ENCODE peak calls at places on chromosome 13, in five cellular contexts. V is IMR-90, I is AG04450, K is foreskin keratinocyte, E is left ventricle myocardium inferior. N is an unnamed sample.

GRCh38 chr13:99974939-99975561 is 3.5 kb upstream of the ZIC5 start:
- DNase-seq in K (no peak), E (no peak), V (no peak), I (no peak), N (no peak)

GRCh38 chr13:111929036-111929616 is 137.8 kb upstream of the SOX1 start:
- DNase-seq in I (no peak), V (no peak), E (no peak), K (no peak), N (peak; percentile 66)

GRCh38 chr13:38262211-38262610 is 87.4 kb upstream of the UFM1 start:
- DNase-seq in I (no peak), V (no peak), K (no peak), E (no peak), N (no peak)

GRCh38 chr13:74444161-74444571 is 310.0 kb upstream of the KLF12 start:
- DNase-seq in V (no peak), E (no peak), I (no peak), K (peak; percentile 96), N (no peak)

GRCh38 chr13:76380436-76381065 is 505.7 kb downstream of the KCTD12 start:
- DNase-seq in V (peak; percentile 0), E (no peak), I (no peak), K (peak; percentile 26), N (no peak)

GRCh38 chr13:51148952-51149573 is 38.0 kb upstream of the C13orf42 start:
- DNase-seq in V (peak; percentile 45), I (peak; percentile 8), K (peak; percentile 26), E (no peak), N (no peak)

GRCh38 chr13:20054586-20054985 is 96.1 kb downstream of the ZMYM2 start:
- DNase-seq in K (no peak), V (no peak), I (no peak), E (no peak), N (no peak)

GRCh38 chr13:48570225-48570828 is 37.4 kb upstream of the RCBTB2 start:
- DNase-seq in V (no peak), K (no peak), I (no peak), E (no peak), N (no peak)

GRCh38 chr13:98749501-98749900 is 3.0 kb downstream of the SLC15A1 start:
- DNase-seq in E (no peak), V (peak; percentile 60), I (no peak), K (no peak), N (no peak)

GRCh38 chr13:26213982-26214381 is 8.1 kb downstream of the RNF6 start:
- DNase-seq in K (no peak), I (no peak), V (no peak), E (no peak), N (no peak)

GRCh38 chr13:25699600-25699999 is 327.8 kb downstream of the ATP8A2 start:
- DNase-seq in I (no peak), E (no peak), V (no peak), K (no peak), N (no peak)

GRCh38 chr13:101575591-101575990 is 123.1 kb downstream of the ITGBL1 start:
- DNase-seq in V (no peak), I (no peak), K (no peak), E (no peak), N (no peak)

GRCh38 chr13:25267715-25268114 is 19.6 kb downstream of the MTMR6 start:
- DNase-seq in I (no peak), K (no peak), E (no peak), V (peak; percentile 26), N (no peak)

GRCh38 chr13:67632590-67632989 is 402.5 kb upstream of the PCDH9 start:
- DNase-seq in V (peak; percentile 16), K (no peak), E (no peak), I (no peak), N (no peak)

GRCh38 chr13:27960362-27961226 is 8.5 kb downstream of the CDX2 start:
- DNase-seq in I (no peak), K (no peak), V (no peak), E (peak; percentile 35), N (no peak)

GRCh38 chr13:110797230-110797877 is 83.9 kb downstream of the ING1 start:
- DNase-seq in I (no peak), E (no peak), V (no peak), K (no peak), N (no peak)

GRCh38 chr13:36382030-36382429 is 35.8 kb upstream of the SPART start:
- DNase-seq in K (peak; percentile 75), E (no peak), I (no peak), V (no peak), N (no peak)

GRCh38 chr13:33744589-33745369 is 73.2 kb upstream of the RFC3 start:
- DNase-seq in I (no peak), E (no peak), V (no peak), K (no peak), N (no peak)
- H3K27ac ChIP-seq in I (no peak overlapping the region), E (peak overlapping the region; percentile 12), V (no peak overlapping the region), K (no peak overlapping the region), N (no peak overlapping the region)

GRCh38 chr13:30978981-30979956 is 46.8 kb downstream of the TEX26 start:
- DNase-seq in K (no peak), E (no peak), V (no peak), I (no peak), N (no peak)
- TF ChIP-seq CTCF in K (peak; percentile 63), E (peak; percentile 64), V (peak; percentile 21), I (peak; percentile 44), N (peak; percentile 20)

GRCh38 chr13:71856548-71856947 is 10.5 kb downstream of the DACH1 start:
- DNase-seq in E (no peak), I (no peak), K (no peak), V (no peak), N (no peak)
- H3K27ac ChIP-seq in E (no peak overlapping the region), I (no peak overlapping the region), K (no peak overlapping the region), V (no peak overlapping the region), N (no peak overlapping the region)

DNA sequence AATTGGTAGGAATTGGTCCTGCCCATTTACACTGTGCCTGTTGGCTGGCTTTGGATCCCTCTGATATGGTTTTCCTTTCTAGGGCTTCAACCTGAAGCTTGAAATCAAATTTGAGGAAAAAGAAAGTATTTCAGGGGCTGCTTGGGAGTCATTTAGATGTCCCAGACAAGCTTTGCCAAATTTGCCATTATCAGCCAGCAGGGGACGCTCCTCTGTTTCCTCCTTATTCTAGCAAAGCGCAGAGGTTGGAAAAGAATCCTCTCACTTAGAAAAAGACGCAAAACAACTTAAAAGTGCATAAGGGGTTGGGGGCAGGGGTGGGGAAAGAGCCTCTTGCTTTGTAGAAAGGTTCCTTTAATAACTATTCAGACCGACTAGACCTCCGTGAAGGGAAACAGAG is 1211.1 kb upstream of the PCDH20 start:
- DNase-seq in K (no peak), V (no peak), E (no peak), I (no peak), N (no peak)
- TF ChIP-seq CTCF in K (no peak), V (peak; percentile 16), E (no peak), I (peak; percentile 26), N (no peak)

GRCh38 chr13:32381539-32381938 is 46.4 kb downstream of the N4BP2L1 start:
- DNase-seq in V (peak; percentile 37), K (peak; percentile 12), E (no peak), I (no peak), N (no peak)
- H3K27ac ChIP-seq in V (no peak overlapping the region), K (no peak overlapping the region), E (no peak overlapping the region), I (no peak overlapping the region), N (no peak overlapping the region)

DNA sequence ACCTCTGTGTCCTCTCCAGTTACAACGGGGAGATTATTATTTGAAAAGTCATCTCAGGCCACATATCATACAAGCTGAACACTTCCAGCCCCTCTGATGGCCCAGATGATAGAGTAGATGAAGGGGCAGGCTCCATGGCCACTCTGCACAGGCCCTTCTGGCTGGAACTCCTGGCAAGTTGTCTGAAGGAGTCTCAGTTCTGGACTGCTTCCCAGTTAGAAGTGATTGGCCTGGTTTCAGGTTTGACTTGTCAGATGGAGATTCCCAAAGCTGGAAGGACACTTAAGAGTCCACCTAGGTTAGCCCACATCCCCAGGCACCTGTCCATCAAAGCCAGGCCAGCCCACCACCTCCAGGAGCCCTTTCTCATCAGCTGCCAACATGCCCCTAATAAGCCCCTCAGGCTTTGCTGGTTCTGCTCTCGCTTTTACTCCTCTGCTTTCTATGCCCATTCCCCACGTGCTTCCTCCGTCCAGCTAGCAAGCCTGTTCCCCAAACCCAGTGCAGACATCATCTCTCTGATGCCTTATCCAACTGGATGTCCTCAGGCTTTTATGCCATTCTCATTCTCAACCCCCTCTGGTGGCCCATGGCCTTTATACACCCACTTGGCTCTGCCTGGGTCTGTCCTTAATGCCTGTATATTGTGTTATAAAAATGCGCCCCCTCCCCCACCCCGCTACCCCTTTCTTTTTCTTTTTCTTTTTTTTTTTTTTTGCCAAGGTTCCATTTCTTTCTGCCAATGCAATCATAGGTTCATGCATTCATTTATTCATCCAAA is 56.5 kb downstream of the HSPH1 start:
- DNase-seq in K (no peak), V (peak; percentile 26), E (no peak), I (no peak), N (no peak)
- TF ChIP-seq CTCF in K (peak; percentile 14), V (no peak), E (no peak), I (no peak), N (no peak)

DNA sequence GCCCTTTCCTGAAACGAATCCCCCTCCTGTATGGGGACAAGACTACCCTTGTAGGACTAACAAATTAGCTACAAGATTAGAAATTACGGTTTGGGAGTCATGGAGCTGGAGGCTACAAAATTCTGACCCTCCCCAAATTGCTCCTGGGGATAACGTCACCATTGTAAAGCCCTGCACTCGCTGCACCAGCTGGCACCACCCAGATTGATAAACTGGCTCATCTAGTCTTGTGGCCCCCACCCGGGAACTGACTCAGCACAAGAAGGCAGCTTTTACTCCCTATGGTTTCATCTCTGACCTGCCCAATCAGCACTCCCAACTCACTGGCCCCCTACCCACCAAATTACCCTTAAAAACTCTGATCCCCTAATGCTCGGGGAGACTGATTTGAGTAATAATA is 150.6 kb upstream of the TSC22D1 start:
- DNase-seq in K (peak; percentile 59), I (no peak), E (no peak), V (no peak), N (no peak)
- H3K27ac ChIP-seq in K (peak overlapping the region; percentile 63), I (peak overlapping the region; percentile 85), E (no peak overlapping the region), V (peak overlapping the region; percentile 96), N (no peak overlapping the region)

GRCh38 chr13:92354583-92354982 is 872.0 kb upstream of the GPC6 start:
- DNase-seq in E (no peak), I (no peak), K (no peak), V (no peak), N (no peak)

GRCh38 chr13:92355213-92355612 is 871.4 kb upstream of the GPC6 start:
- DNase-seq in I (no peak), K (peak; percentile 20), E (no peak), V (peak; percentile 5), N (no peak)
- TF ChIP-seq CTCF in I (peak; percentile 47), K (no peak), E (peak; percentile 54), V (peak; percentile 9), N (no peak)